ENCODE peak calls at places on chromosomes 5 and 9, in nine cellular contexts. Z, T, Q, N, I, L, U, X and M are unnamed samples.

GRCh38 chr5:150411245-150411979 is 1.3 kb downstream of the CD74 start:
- DNase-seq in Z (peak; percentile 28), T (peak; percentile 75), Q (no peak), N (peak; percentile 67), I (no peak), L (no peak), U (peak; percentile 77), X (no peak), M (no peak)

GRCh38 chr9:89701221-89701798 is 96.5 kb downstream of the GADD45G start:
- DNase-seq in Z (no peak), T (peak; percentile 47), Q (no peak), N (no peak), I (no peak), L (no peak), U (peak; percentile 58), X (no peak), M (no peak)

GRCh38 chr9:129570450-129571297 is 50.2 kb downstream of the C9orf50 start:
- DNase-seq in Z (peak; percentile 76), T (no peak), Q (peak; percentile 93), N (peak; percentile 48), I (peak; percentile 85), L (no peak), U (peak; percentile 75), X (peak; percentile 72), M (no peak)

GRCh38 chr5:674630-675011 is 18.5 kb downstream of the TPPP start:
- DNase-seq in Z (no peak), T (no peak), Q (no peak), N (no peak), I (peak; percentile 52), L (no peak), U (peak; percentile 68), X (no peak), M (no peak)

GRCh38 chr5:135489466-135490244 is 37.5 kb upstream of the TIFAB start:
- DNase-seq in Z (no peak), T (no peak), Q (peak; percentile 15), N (no peak), I (no peak), L (no peak), U (peak; percentile 73), X (no peak), M (no peak)

GRCh38 chr9:95724253-95724991 is 151.1 kb upstream of the ERCC6L2 start:
- DNase-seq in Z (no peak), T (peak; percentile 61), Q (no peak), N (no peak), I (no peak), L (no peak), U (no peak), X (no peak), M (no peak)

GRCh38 chr9:97572892-97573365 is 60.2 kb downstream of the TSTD2 start:
- DNase-seq in Z (no peak), T (no peak), Q (no peak), N (no peak), I (peak; percentile 46), L (no peak), U (no peak), X (no peak), M (no peak)

GRCh38 chr9:125189011-125189360 is 617 bp downstream of the PPP6C start:
- DNase-seq in Z (no peak), T (peak; percentile 36), Q (no peak), N (no peak), I (peak; percentile 84), L (no peak), U (peak; percentile 73), X (no peak), M (no peak)

GRCh38 chr5:22070151-22070550 is 783.0 kb downstream of the CDH12 start:
- DNase-seq in Z (no peak), T (no peak), Q (no peak), N (no peak), I (no peak), L (no peak), U (no peak), X (no peak), M (no peak)

GRCh38 chr9:36935332-36935731 is 98.7 kb downstream of the PAX5 start:
- DNase-seq in Z (no peak), T (no peak), Q (no peak), N (no peak), I (no peak), L (no peak), U (no peak), X (no peak), M (no peak)

GRCh38 chr5:73783823-73784222 is 157.8 kb downstream of the ARHGEF28 start:
- DNase-seq in Z (no peak), T (no peak), Q (peak; percentile 39), N (no peak), I (no peak), L (no peak), U (no peak), X (no peak), M (no peak)

GRCh38 chr9:124344291-124345050 is 70.8 kb downstream of the PSMB7 start:
- DNase-seq in Z (no peak), T (no peak), Q (no peak), N (no peak), I (peak; percentile 67), L (no peak), U (no peak), X (no peak), M (no peak)

GRCh38 chr9:123002754-123003153 is 30.7 kb upstream of the GPR21 start:
- DNase-seq in Z (peak; percentile 11), T (no peak), Q (no peak), N (no peak), I (no peak), L (no peak), U (no peak), X (no peak), M (no peak)

GRCh38 chr5:151451626-151452520 is 4.5 kb downstream of the SLC36A1 start:
- DNase-seq in Z (peak; percentile 37), T (no peak), Q (peak; percentile 66), N (no peak), I (no peak), L (no peak), U (no peak), X (peak; percentile 26), M (no peak)

GRCh38 chr5:38650540-38651275 is 94.3 kb upstream of the LIFR start:
- DNase-seq in Z (peak; percentile 64), T (no peak), Q (peak; percentile 50), N (no peak), I (no peak), L (peak; percentile 38), U (peak; percentile 62), X (no peak), M (no peak)

GRCh38 chr5:180331647-180331950 is 21.5 kb downstream of the GFPT2 start:
- DNase-seq in Z (no peak), T (no peak), Q (no peak), N (no peak), I (peak; percentile 29), L (no peak), U (peak; percentile 90), X (peak; percentile 46), M (no peak)
- H3K4me3 ChIP-seq in Z (no peak overlapping the region), T (no peak overlapping the region), Q (no peak overlapping the region), N (no peak overlapping the region), I (no peak overlapping the region), L (no peak overlapping the region), U (peak overlapping the region; percentile 64), X (peak overlapping the region; percentile 1), M (no peak overlapping the region)

DNA sequence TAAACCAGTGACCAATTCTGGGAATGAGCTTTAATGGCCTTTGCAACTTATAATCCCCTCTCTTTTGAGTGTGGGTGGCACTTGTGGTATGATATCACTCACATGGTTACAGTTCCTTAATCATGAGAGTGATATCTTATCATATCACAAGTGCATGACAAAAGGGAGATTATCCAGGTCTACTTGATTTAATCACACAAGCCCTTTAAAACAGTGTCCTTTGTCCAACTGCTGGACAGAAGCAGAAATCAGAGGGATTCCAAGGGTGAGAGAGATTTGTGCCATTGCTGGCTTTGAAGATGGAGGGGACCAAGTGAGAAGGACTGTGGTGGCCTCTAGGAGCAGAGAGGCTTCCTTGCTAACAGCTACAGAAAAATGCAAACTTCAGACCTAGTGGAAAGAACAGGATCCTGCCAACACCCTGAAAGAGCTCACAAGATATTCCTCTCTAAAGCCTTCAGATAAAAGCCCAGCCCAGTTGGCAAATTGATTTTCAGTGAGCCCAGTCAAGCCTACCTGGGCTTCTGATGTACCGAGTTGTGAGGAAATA is 279.0 kb upstream of the TLE4 start:
- DNase-seq in Z (no peak), T (no peak), Q (no peak), N (no peak), I (no peak), L (no peak), U (no peak), X (no peak), M (no peak)
- TF ChIP-seq CTCF in Z (no peak), T (no peak), Q (no peak), N (no peak), I (peak; percentile 31), L (no peak), U (no peak), X (no peak), M (no peak)

DNA sequence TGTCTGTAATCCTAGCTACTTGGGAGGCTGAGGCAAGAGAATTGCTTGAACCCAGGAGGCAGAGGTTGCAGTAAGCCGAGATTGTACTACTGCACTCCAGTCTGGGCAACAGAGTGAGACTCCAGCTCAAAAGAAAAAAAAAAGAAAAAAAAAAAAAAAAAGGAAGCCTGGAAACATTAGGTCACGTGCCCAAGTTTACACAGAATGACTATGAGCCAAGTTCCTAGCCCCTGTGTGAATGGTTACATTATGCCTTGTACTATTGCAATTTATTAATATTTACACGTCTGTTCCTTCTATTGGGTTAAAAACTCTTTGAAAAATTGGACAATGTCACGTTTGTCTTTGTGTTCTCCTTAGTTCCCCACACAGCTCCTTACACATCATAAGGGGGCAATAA is 33.4 kb upstream of the SLC28A3 start:
- DNase-seq in Z (no peak), T (no peak), Q (no peak), N (no peak), I (no peak), L (no peak), U (no peak), X (no peak), M (no peak)
- H3K4me3 ChIP-seq in Z (no peak overlapping the region), T (no peak overlapping the region), Q (no peak overlapping the region), N (no peak overlapping the region), I (no peak overlapping the region), L (no peak overlapping the region), U (no peak overlapping the region), X (no peak overlapping the region), M (no peak overlapping the region)

GRCh38 chr5:147954971-147955370 is 48.6 kb upstream of the C5orf46 start:
- DNase-seq in Z (no peak), T (no peak), Q (no peak), N (no peak), I (no peak), L (no peak), U (no peak), X (no peak), M (no peak)

DNA sequence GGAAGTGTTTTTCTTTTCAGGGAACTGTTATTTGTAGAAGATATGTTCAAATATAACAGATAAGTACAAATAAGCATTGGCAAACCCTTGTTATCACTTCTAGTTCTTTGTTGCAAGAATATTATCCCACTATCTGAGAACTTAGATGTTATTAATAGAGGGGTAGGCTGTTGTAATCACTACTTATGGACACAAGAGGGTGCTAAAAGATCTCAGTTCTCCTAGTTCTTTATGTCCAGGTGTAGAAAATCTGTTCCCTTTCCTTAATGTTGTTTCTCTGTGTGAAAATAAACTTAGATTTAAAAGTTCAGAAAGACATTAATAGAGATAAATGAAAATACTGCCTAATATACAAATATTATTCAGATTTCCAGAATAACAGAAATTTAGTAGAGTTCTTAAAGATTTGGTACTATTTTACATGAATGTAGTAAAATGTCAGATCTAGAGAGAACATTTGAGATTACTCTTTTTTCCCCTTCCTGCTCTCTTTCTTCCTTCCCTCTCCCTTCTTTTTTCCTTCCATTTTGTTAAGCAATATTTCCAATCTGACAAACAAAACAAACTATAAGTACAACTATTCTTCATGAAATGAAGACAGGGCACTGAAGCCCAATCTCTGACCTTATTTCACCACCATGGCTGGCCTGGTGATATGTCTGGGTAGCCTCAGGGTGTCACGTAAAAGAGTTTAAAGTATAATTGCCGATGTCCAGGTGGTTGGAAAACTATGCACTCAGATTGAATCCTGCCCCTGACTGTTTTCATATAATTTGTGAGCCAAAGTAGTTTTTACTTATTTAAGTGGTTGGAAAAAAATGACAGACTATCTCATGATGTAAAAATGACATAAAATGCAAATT is 43.6 kb upstream of the C5orf46 start:
- DNase-seq in Z (no peak), T (no peak), Q (peak; percentile 49), N (no peak), I (no peak), L (peak; percentile 11), U (no peak), X (peak; percentile 60), M (peak; percentile 18)
- TF ChIP-seq CTCF in Z (peak; percentile 53), T (peak; percentile 47), Q (peak; percentile 63), N (peak; percentile 73), I (peak; percentile 60), L (peak; percentile 24), U (peak; percentile 84), X (peak; percentile 62), M (peak; percentile 64)